ENCODE peak calls at places on chromosomes 2 and 18, in seven cellular contexts. One of them, this sample, is unnamed.

GRCh38 chr2:219542931-219543595 is 546 bp downstream of the CHPF start:
- DNase-seq in stimulated activated CD8-positive, alpha-beta memory T cell treated with anti-CD3 and anti-CD28 coated beads, Interleukin-7, amount 100 ng/mL, for 1 hour: no peak
- DNase-seq in Kasumi-1: no peak
- DNase-seq in 8988T: no peak
- DNase-seq in HEK293T: peak; percentile 52
- DNase-seq in HTR-8/SVneo: no peak
- DNase-seq in A549: no peak
- DNase-seq in this sample: no peak

GRCh38 chr2:195572894-195573293 is 84.1 kb upstream of the SLC39A10 start:
- DNase-seq in Kasumi-1: no peak
- DNase-seq in A549: no peak
- DNase-seq in HTR-8/SVneo: no peak
- DNase-seq in stimulated activated CD8-positive, alpha-beta memory T cell treated with anti-CD3 and anti-CD28 coated beads, Interleukin-7, amount 100 ng/mL, for 1 hour: no peak
- DNase-seq in HEK293T: no peak
- DNase-seq in 8988T: no peak
- DNase-seq in this sample: no peak

GRCh38 chr2:73059106-73059505 is 12.4 kb downstream of the SFXN5 start:
- DNase-seq in stimulated activated CD8-positive, alpha-beta memory T cell treated with anti-CD3 and anti-CD28 coated beads, Interleukin-7, amount 100 ng/mL, for 1 hour: no peak
- DNase-seq in HTR-8/SVneo: no peak
- DNase-seq in Kasumi-1: no peak
- DNase-seq in A549: no peak
- DNase-seq in 8988T: no peak
- DNase-seq in HEK293T: no peak
- DNase-seq in this sample: no peak

GRCh38 chr2:120953066-120953760 is 217.5 kb downstream of the GLI2 start:
- DNase-seq in HEK293T: no peak
- DNase-seq in stimulated activated CD8-positive, alpha-beta memory T cell treated with anti-CD3 and anti-CD28 coated beads, Interleukin-7, amount 100 ng/mL, for 1 hour: no peak
- DNase-seq in 8988T: no peak
- DNase-seq in A549: no peak
- DNase-seq in Kasumi-1: no peak
- DNase-seq in HTR-8/SVneo: no peak
- DNase-seq in this sample: no peak

GRCh38 chr18:53795061-53795460 is 429.4 kb downstream of the MBD2 start:
- DNase-seq in Kasumi-1: no peak
- DNase-seq in A549: no peak
- DNase-seq in HEK293T: no peak
- DNase-seq in 8988T: no peak
- DNase-seq in HTR-8/SVneo: no peak
- DNase-seq in stimulated activated CD8-positive, alpha-beta memory T cell treated with anti-CD3 and anti-CD28 coated beads, Interleukin-7, amount 100 ng/mL, for 1 hour: no peak
- DNase-seq in this sample: no peak

GRCh38 chr2:215529271-215529670 is 93.4 kb upstream of the FN1 start:
- DNase-seq in A549: peak; percentile 54
- DNase-seq in HEK293T: no peak
- DNase-seq in stimulated activated CD8-positive, alpha-beta memory T cell treated with anti-CD3 and anti-CD28 coated beads, Interleukin-7, amount 100 ng/mL, for 1 hour: no peak
- DNase-seq in Kasumi-1: no peak
- DNase-seq in HTR-8/SVneo: no peak
- DNase-seq in 8988T: no peak
- DNase-seq in this sample: no peak

GRCh38 chr18:51275712-51276473 is 78.4 kb upstream of the MEX3C start:
- DNase-seq in HTR-8/SVneo: no peak
- DNase-seq in 8988T: no peak
- DNase-seq in A549: no peak
- DNase-seq in stimulated activated CD8-positive, alpha-beta memory T cell treated with anti-CD3 and anti-CD28 coated beads, Interleukin-7, amount 100 ng/mL, for 1 hour: no peak
- DNase-seq in Kasumi-1: no peak
- DNase-seq in HEK293T: no peak
- DNase-seq in this sample: no peak

GRCh38 chr2:73175663-73176204 is 26.6 kb upstream of the NOTO start:
- DNase-seq in HEK293T: peak; percentile 44
- DNase-seq in Kasumi-1: peak; percentile 42
- DNase-seq in 8988T: no peak
- DNase-seq in stimulated activated CD8-positive, alpha-beta memory T cell treated with anti-CD3 and anti-CD28 coated beads, Interleukin-7, amount 100 ng/mL, for 1 hour: peak; percentile 42
- DNase-seq in A549: no peak
- DNase-seq in HTR-8/SVneo: no peak
- DNase-seq in this sample: peak; percentile 54

GRCh38 chr18:6940451-6940970 is 177.1 kb downstream of the LAMA1 start:
- DNase-seq in HEK293T: no peak
- DNase-seq in Kasumi-1: no peak
- DNase-seq in 8988T: no peak
- DNase-seq in HTR-8/SVneo: no peak
- DNase-seq in stimulated activated CD8-positive, alpha-beta memory T cell treated with anti-CD3 and anti-CD28 coated beads, Interleukin-7, amount 100 ng/mL, for 1 hour: no peak
- DNase-seq in A549: no peak
- DNase-seq in this sample: no peak

GRCh38 chr18:79483971-79484491 is 88.3 kb downstream of the NFATC1 start:
- DNase-seq in Kasumi-1: no peak
- DNase-seq in HEK293T: no peak
- DNase-seq in 8988T: no peak
- DNase-seq in HTR-8/SVneo: no peak
- DNase-seq in stimulated activated CD8-positive, alpha-beta memory T cell treated with anti-CD3 and anti-CD28 coated beads, Interleukin-7, amount 100 ng/mL, for 1 hour: no peak
- DNase-seq in A549: no peak
- DNase-seq in this sample: no peak

GRCh38 chr2:145360129-145360780 is 840.3 kb upstream of the ZEB2 start:
- DNase-seq in Kasumi-1: no peak
- DNase-seq in A549: no peak
- DNase-seq in HTR-8/SVneo: no peak
- DNase-seq in 8988T: no peak
- DNase-seq in HEK293T: no peak
- DNase-seq in stimulated activated CD8-positive, alpha-beta memory T cell treated with anti-CD3 and anti-CD28 coated beads, Interleukin-7, amount 100 ng/mL, for 1 hour: no peak
- DNase-seq in this sample: no peak

GRCh38 chr18:39675358-39675757 is 2109.8 kb upstream of the CELF4 start:
- DNase-seq in Kasumi-1: no peak
- DNase-seq in 8988T: no peak
- DNase-seq in stimulated activated CD8-positive, alpha-beta memory T cell treated with anti-CD3 and anti-CD28 coated beads, Interleukin-7, amount 100 ng/mL, for 1 hour: no peak
- DNase-seq in A549: no peak
- DNase-seq in HEK293T: peak; percentile 31
- DNase-seq in HTR-8/SVneo: peak; percentile 15
- DNase-seq in this sample: no peak

This sample was measured in stimulated activated effector memory CD8-positive, alpha-beta T cell treated with anti-CD3 and anti-CD28 coated beads, Interleukin-12 subunit alpha, Interleukin-12 subunit beta, amount 100 ng/mL, for 72 hours.